ENCODE peak calls at places on chromosomes 6 and 20, in seven cellular contexts. Q is K562, A is H1, H is GM12891, B is GM12878, I is HepG2, U is SK-N-SH. Y is an unnamed sample.
A peak's percentile ranks its signal among the peaks of the same experiment; 100 is the strongest.

GRCh38 chr20:53917145-53918009 is 153.0 kb downstream of the BCAS1 start:
- DNase-seq in Q (peak; percentile 53), A (no peak), H (no peak), B (peak; percentile 93), I (no peak), U (peak; percentile 73), Y (no peak)

GRCh38 chr20:6053776-6054688 is at the start of gene LRRN4:
- DNase-seq in Q (no peak), A (peak; percentile 57), H (no peak), B (no peak), I (peak; percentile 34), U (no peak), Y (no peak)

GRCh38 chr6:96276326-96276725 is 245.3 kb upstream of the UFL1 start:
- DNase-seq in Q (no peak), A (no peak), H (no peak), B (no peak), I (no peak), U (no peak), Y (no peak)

GRCh38 chr6:158663465-158664167 is 13.8 kb downstream of the SYTL3 start:
- DNase-seq in Q (no peak), A (no peak), H (no peak), B (no peak), I (no peak), U (no peak), Y (no peak)

GRCh38 chr6:12313992-12314589 is 23.9 kb downstream of the EDN1 start:
- DNase-seq in Q (no peak), A (peak; percentile 35), H (no peak), B (no peak), I (peak; percentile 29), U (no peak), Y (no peak)

GRCh38 chr6:56040875-56041274 is 165.5 kb upstream of the BMP5 start:
- DNase-seq in Q (no peak), A (no peak), H (no peak), B (no peak), I (no peak), U (no peak), Y (no peak)

GRCh38 chr20:37406010-37406998 is 60.4 kb downstream of the SRC start:
- DNase-seq in Q (peak; percentile 95), A (no peak), H (peak; percentile 83), B (no peak), I (no peak), U (peak; percentile 93), Y (peak; percentile 81)

GRCh38 chr6:30820196-30820595 is 64.1 kb upstream of the DDR1 start:
- DNase-seq in Q (no peak), A (no peak), H (no peak), B (no peak), I (peak; percentile 65), U (no peak), Y (no peak)

GRCh38 chr6:57177545-57178225 is 5.6 kb downstream of the BAG2 start:
- DNase-seq in Q (no peak), A (no peak), H (no peak), B (no peak), I (no peak), U (no peak), Y (no peak)

DNA sequence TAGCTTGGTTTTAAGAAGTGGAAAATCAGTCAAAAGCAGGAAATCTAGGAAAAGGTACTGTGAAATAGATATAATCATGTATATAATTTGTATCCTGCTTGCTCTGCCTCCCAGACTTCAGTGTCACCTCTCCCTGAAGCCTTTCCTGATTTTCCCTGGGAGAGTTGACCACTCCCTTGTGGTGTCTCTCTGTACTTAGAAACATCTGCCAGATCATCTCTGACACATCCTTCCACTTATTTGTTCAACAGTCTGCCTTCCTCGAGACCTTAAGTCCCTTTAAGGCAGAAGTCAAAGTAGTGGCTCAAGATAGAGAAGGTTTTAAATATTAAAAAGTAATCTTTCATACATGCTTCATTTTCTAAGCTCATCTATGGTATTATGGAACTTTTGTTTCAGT is 236.5 kb downstream of the CDKAL1 start:
- DNase-seq in Q (no peak), A (no peak), H (no peak), B (no peak), I (no peak), U (no peak), Y (no peak)
- TF ChIP-seq POLR2AphosphoS5 in Q (no peak), A (no peak), H (no peak), B (no peak), I (no peak), U (no peak), Y (no peak)

GRCh38 chr6:10446548-10446947 is 31.7 kb upstream of the TFAP2A start:
- DNase-seq in Q (no peak), A (no peak), H (no peak), B (no peak), I (no peak), U (no peak), Y (no peak)

GRCh38 chr6:10451828-10452509 is 37.1 kb upstream of the TFAP2A start:
- DNase-seq in Q (no peak), A (no peak), H (no peak), B (no peak), I (no peak), U (no peak), Y (no peak)

GRCh38 chr6:10449751-10450150 is 34.9 kb upstream of the TFAP2A start:
- DNase-seq in Q (no peak), A (no peak), H (no peak), B (no peak), I (no peak), U (no peak), Y (no peak)

GRCh38 chr6:10453596-10453995 is 38.7 kb upstream of the TFAP2A start:
- DNase-seq in Q (no peak), A (no peak), H (no peak), B (no peak), I (no peak), U (no peak), Y (no peak)

GRCh38 chr6:10451394-10451793 is 36.5 kb upstream of the TFAP2A start:
- DNase-seq in Q (no peak), A (no peak), H (no peak), B (no peak), I (no peak), U (no peak), Y (no peak)
- TF ChIP-seq TAF1 in Q (no peak), A (no peak), H (no peak), B (no peak), I (no peak), U (no peak), Y (no peak)

DNA sequence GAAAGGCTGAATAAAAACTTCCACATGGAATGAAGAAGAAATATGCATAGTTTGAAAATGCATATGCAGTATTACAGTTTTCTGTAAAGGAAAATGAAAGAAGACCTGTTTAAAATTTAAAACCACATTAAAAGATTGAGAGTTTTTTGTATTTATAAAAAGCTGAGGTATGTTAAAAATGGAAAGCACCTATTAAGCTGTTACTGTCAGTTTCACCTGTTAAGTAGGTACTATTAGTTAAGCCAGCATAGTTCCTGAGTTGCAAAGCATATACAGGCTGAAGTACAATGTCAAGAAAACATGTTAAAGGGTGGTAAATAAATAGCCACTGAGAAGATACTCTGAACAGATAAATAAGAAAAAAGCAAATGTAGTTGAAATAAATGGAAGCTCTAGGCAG is 69.9 kb downstream of the ATXN1 start:
- DNase-seq in Q (no peak), A (no peak), H (no peak), B (no peak), I (no peak), U (no peak), Y (no peak)
- TF ChIP-seq POLR2AphosphoS5 in Q (no peak), A (no peak), H (no peak), B (no peak), I (no peak), U (no peak), Y (no peak)

GRCh38 chr20:59154317-59155013 is 9.2 kb upstream of the ZNF831 start:
- DNase-seq in Q (no peak), A (no peak), H (no peak), B (no peak), I (no peak), U (no peak), Y (no peak)

GRCh38 chr20:59152559-59153354 is 10.9 kb upstream of the ZNF831 start:
- DNase-seq in Q (no peak), A (no peak), H (no peak), B (no peak), I (no peak), U (no peak), Y (no peak)

GRCh38 chr20:59151820-59152219 is 11.8 kb upstream of the ZNF831 start:
- DNase-seq in Q (no peak), A (no peak), H (no peak), B (no peak), I (no peak), U (no peak), Y (no peak)

GRCh38 chr20:59153832-59154231 is 9.8 kb upstream of the ZNF831 start:
- DNase-seq in Q (no peak), A (no peak), H (no peak), B (no peak), I (no peak), U (no peak), Y (no peak)

DNA sequence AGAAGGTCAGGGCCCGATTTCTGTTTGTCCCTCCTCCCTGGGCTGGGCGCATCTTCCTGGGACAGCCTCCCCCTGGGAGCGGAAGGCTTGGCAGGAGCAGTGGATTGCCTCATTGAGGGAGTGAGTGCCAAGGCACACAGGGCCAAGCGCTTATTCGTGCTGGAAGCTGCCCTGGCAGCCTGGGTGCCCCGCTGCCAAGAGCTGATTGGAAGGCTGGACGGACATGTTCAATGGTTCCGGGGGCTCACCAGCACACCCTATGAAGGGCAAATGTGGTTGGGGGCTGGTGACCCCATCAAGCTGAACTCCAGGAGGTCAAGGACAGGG is 10.3 kb upstream of the ZNF831 start:
- DNase-seq in Q (no peak), A (no peak), H (no peak), B (no peak), I (no peak), U (no peak), Y (no peak)
- TF ChIP-seq TAF1 in Q (no peak), A (no peak), H (no peak), B (no peak), I (no peak), U (no peak), Y (no peak)

GRCh38 chr6:166640342-166641043 is 13.4 kb upstream of the RPS6KA2 start:
- DNase-seq in Q (no peak), A (no peak), H (no peak), B (no peak), I (no peak), U (no peak), Y (no peak)
- TF ChIP-seq POLR2AphosphoS5 in Q (no peak), A (no peak), H (no peak), B (no peak), I (no peak), U (no peak), Y (no peak)